ENCODE peak calls at places on chromosome 15, in six cellular contexts. B is tibial nerve; T is stimulated activated CD4-positive, alpha-beta T cell treated with anti-CD3 and anti-CD28 coated beads, TNF-alpha, amount 100 ng/mL, for 4 hours; J is CD4-positive, alpha-beta T cell; O is ovary; X is activated naive CD4-positive, alpha-beta T cell treated with anti-CD3 and anti-CD28 coated beads for 36 hours. V is an unnamed sample.

GRCh38 chr15:31869640-31870335 is 160.5 kb upstream of the CHRNA7 start:
- DNase-seq in B (no peak), T (peak), J (no peak), O (peak), X (no peak), V (no peak)

GRCh38 chr15:88835646-88836045 is 32.4 kb downstream of the ACAN start:
- DNase-seq in B (no peak), T (no peak), J (no peak), O (no peak), X (no peak), V (no peak)

GRCh38 chr15:38555686-38556334 is 8.8 kb downstream of the RASGRP1 start:
- DNase-seq in B (no peak), T (no peak), J (no peak), O (no peak), X (peak), V (no peak)

GRCh38 chr15:37877851-37878577 is 56.4 kb upstream of the TMCO5A start:
- DNase-seq in B (no peak), T (no peak), J (no peak), O (no peak), X (no peak), V (no peak)

GRCh38 chr15:74384566-74385441 is 17.4 kb upstream of the CYP11A1 start:
- DNase-seq in B (no peak), T (no peak), J (no peak), O (no peak), X (peak), V (no peak)

GRCh38 chr15:31302778-31303433 is 23.7 kb upstream of the KLF13 start:
- DNase-seq in B (no peak), T (no peak), J (no peak), O (no peak), X (peak), V (no peak)

GRCh38 chr15:37079726-37080125 is 20.6 kb downstream of the MEIS2 start:
- DNase-seq in B (no peak), T (no peak), J (no peak), O (no peak), X (no peak), V (no peak)

GRCh38 chr15:66188464-66188863 is 65.1 kb downstream of the MEGF11 start:
- DNase-seq in B (no peak), T (no peak), J (no peak), O (no peak), X (no peak), V (no peak)

GRCh38 chr15:77415450-77416448 is 4.2 kb downstream of the PEAK1 start:
- DNase-seq in B (no peak), T (no peak), J (no peak), O (no peak), X (no peak), V (no peak)

GRCh38 chr15:85690546-85691226 is 104.0 kb downstream of the KLHL25 start:
- DNase-seq in B (no peak), T (no peak), J (no peak), O (no peak), X (peak), V (no peak)

GRCh38 chr15:39925112-39925830 is 5.2 kb upstream of the GPR176 start:
- DNase-seq in B (no peak), T (no peak), J (no peak), O (no peak), X (peak), V (no peak)

GRCh38 chr15:64527263-64527984 is 67.0 kb downstream of the ZNF609 start:
- DNase-seq in B (no peak), T (no peak), J (no peak), O (no peak), X (no peak), V (no peak)

GRCh38 chr15:78083186-78083585 is 5.7 kb upstream of the TBC1D2B start:
- DNase-seq in B (no peak), T (no peak), J (no peak), O (no peak), X (no peak), V (no peak)

GRCh38 chr15:40928975-40929729 is at the start of gene DLL4:
- DNase-seq in B (no peak), T (no peak), J (no peak), O (peak), X (peak), V (no peak)

GRCh38 chr15:29099131-29099880 is 170.3 kb downstream of the NSMCE3 start:
- DNase-seq in B (no peak), T (no peak), J (no peak), O (no peak), X (no peak), V (no peak)

GRCh38 chr15:88950600-88951160 is 37.5 kb upstream of the MFGE8 start:
- DNase-seq in B (no peak), T (no peak), J (no peak), O (no peak), X (no peak), V (no peak)

GRCh38 chr15:41932101-41932500 is 38.2 kb upstream of the SPTBN5 start:
- DNase-seq in B (no peak), T (no peak), J (no peak), O (peak), X (no peak), V (no peak)

GRCh38 chr15:41010335-41010734 is 57.1 kb downstream of the CHAC1 start:
- DNase-seq in B (no peak), T (no peak), J (no peak), O (no peak), X (no peak), V (no peak)

GRCh38 chr15:58039260-58040035 is 26.1 kb downstream of the ALDH1A2 start:
- DNase-seq in B (no peak), T (no peak), J (no peak), O (no peak), X (no peak), V (no peak)

GRCh38 chr15:78810377-78811123 is 714 bp downstream of the ADAMTS7 start:
- DNase-seq in B (no peak), T (no peak), J (no peak), O (peak), X (no peak), V (peak)

GRCh38 chr15:78790027-78790426 is 21.2 kb downstream of the ADAMTS7 start:
- DNase-seq in B (no peak), T (no peak), J (no peak), O (no peak), X (no peak), V (no peak)

GRCh38 chr15:40543631-40544294 is 21.1 kb downstream of the CCDC32 start:
- DNase-seq in B (no peak), T (no peak), J (no peak), O (no peak), X (no peak), V (no peak)

GRCh38 chr15:78437107-78437761 is 782 bp upstream of the IREB2 start:
- DNase-seq in B (no peak), T (no peak), J (no peak), O (no peak), X (no peak), V (no peak)

GRCh38 chr15:77464129-77464865 is 43.6 kb downstream of the HMG20A start:
- DNase-seq in B (no peak), T (no peak), J (no peak), O (no peak), X (no peak), V (no peak)

GRCh38 chr15:100049936-100050876 is 291.6 kb downstream of the ADAMTS17 start:
- DNase-seq in B (no peak), T (no peak), J (no peak), O (no peak), X (no peak), V (peak)

GRCh38 chr15:66772604-66772966 is 70.5 kb downstream of the SMAD6 start:
- DNase-seq in B (no peak), T (no peak), J (no peak), O (no peak), X (no peak), V (no peak)

GRCh38 chr15:78739996-78740903 is 71.0 kb downstream of the ADAMTS7 start:
- DNase-seq in B (no peak), T (no peak), J (no peak), O (no peak), X (peak), V (peak)